ENCODE peak calls at places on chromosomes 5 and 9, in ten cellular contexts. R is heart left ventricle, Q is psoas muscle, U is upper lobe of right lung, O is heart right ventricle, Z is mammary epithelial cell, S is fibroblast of lung, F is A549, E is osteoblast, A is right atrium auricular region. C is an unnamed sample. For H3K4me1, the result is how much of the 10 kb centered on the place peaks cover.

GRCh38 chr5:170885779-170886178 is 24.0 kb downstream of the RANBP17 start:
- DNase-seq in R (no peak), Q (no peak), U (no peak), O (no peak), Z (no peak), S (no peak), F (no peak), E (no peak), A (no peak), C (no peak)

GRCh38 chr5:72503888-72504491 is 3.2 kb downstream of the ZNF366 start:
- DNase-seq in R (no peak), Q (no peak), U (no peak), O (no peak), Z (no peak), S (peak), F (peak), E (peak), A (no peak), C (no peak)

GRCh38 chr9:83477571-83477970 is 60.6 kb downstream of the FRMD3 start:
- DNase-seq in R (no peak), Q (no peak), U (no peak), O (no peak), Z (no peak), S (peak), F (no peak), E (no peak), A (no peak), C (no peak)

GRCh38 chr9:21443849-21444625 is 3.8 kb downstream of the IFNA1 start:
- DNase-seq in R (no peak), Q (no peak), U (no peak), O (no peak), Z (no peak), S (no peak), F (no peak), E (no peak), A (no peak), C (no peak)

GRCh38 chr5:14386882-14387575 is 194.6 kb upstream of the OTULINL start:
- DNase-seq in R (no peak), Q (no peak), U (no peak), O (no peak), Z (no peak), S (peak), F (no peak), E (peak), A (no peak), C (no peak)

GRCh38 chr5:171543486-171543885 is 124.0 kb downstream of the FGF18 start:
- DNase-seq in R (no peak), Q (no peak), U (no peak), O (no peak), Z (no peak), S (peak), F (no peak), E (no peak), A (no peak), C (no peak)

GRCh38 chr5:96427823-96428222 is 5.2 kb downstream of the PCSK1 start:
- DNase-seq in R (no peak), Q (no peak), U (no peak), O (no peak), Z (no peak), S (peak), F (no peak), E (no peak), A (no peak), C (peak)

GRCh38 chr5:9188956-9189355 is 356.9 kb downstream of the SEMA5A start:
- DNase-seq in R (no peak), Q (no peak), U (no peak), O (no peak), Z (no peak), S (no peak), F (no peak), E (no peak), A (no peak), C (no peak)

GRCh38 chr9:16661816-16662215 is 208.7 kb downstream of the BNC2 start:
- DNase-seq in R (no peak), Q (no peak), U (no peak), O (no peak), Z (no peak), S (no peak), F (no peak), E (peak), A (no peak), C (no peak)

GRCh38 chr5:60948738-60949137 is 3.7 kb downstream of the NDUFAF2 start:
- DNase-seq in R (no peak), Q (no peak), U (no peak), O (no peak), Z (no peak), S (no peak), F (no peak), E (no peak), A (no peak), C (no peak)

GRCh38 chr9:120434532-120434931 is 145.4 kb downstream of the CDK5RAP2 start:
- DNase-seq in R (peak), Q (peak), U (no peak), O (peak), Z (no peak), S (peak), F (no peak), E (no peak), A (peak), C (no peak)

GRCh38 chr9:114484854-114485443 is 20.3 kb downstream of the WHRN start:
- DNase-seq in R (no peak), Q (no peak), U (no peak), O (no peak), Z (peak), S (peak), F (peak), E (peak), A (no peak), C (peak)

GRCh38 chr9:113955076-113955752 is 79.1 kb downstream of the ZNF618 start:
- DNase-seq in R (no peak), Q (no peak), U (no peak), O (no peak), Z (no peak), S (peak), F (no peak), E (peak), A (no peak), C (no peak)

GRCh38 chr9:79134654-79135053 is 437.1 kb upstream of the TLE4 start:
- DNase-seq in R (no peak), Q (no peak), U (no peak), O (no peak), Z (peak), S (peak), F (peak), E (no peak), A (no peak), C (peak)

GRCh38 chr5:158857376-158857775 is 242.3 kb downstream of the EBF1 start:
- DNase-seq in R (no peak), Q (no peak), U (no peak), O (no peak), Z (no peak), S (no peak), F (no peak), E (no peak), A (no peak), C (no peak)

GRCh38 chr5:181181650-181182565 is 23.1 kb downstream of the TRIM7 start:
- DNase-seq in R (peak), Q (peak), U (peak), O (peak), Z (peak), S (peak), F (peak), E (peak), A (no peak), C (peak)

GRCh38 chr5:153209016-153209415 is 281.5 kb upstream of the GRIA1 start:
- DNase-seq in R (no peak), Q (no peak), U (no peak), O (no peak), Z (peak), S (no peak), F (no peak), E (no peak), A (no peak), C (no peak)

GRCh38 chr5:175809531-175810121 is 61.8 kb upstream of the CPLX2 start:
- DNase-seq in R (no peak), Q (no peak), U (no peak), O (no peak), Z (peak), S (peak), F (peak), E (peak), A (no peak), C (peak)

GRCh38 chr5:159218595-159219023 is 9.3 kb upstream of the RNF145 start:
- DNase-seq in R (no peak), Q (no peak), U (no peak), O (no peak), Z (peak), S (peak), F (no peak), E (no peak), A (no peak), C (no peak)

GRCh38 chr5:134176523-134177196 is at the start of gene SKP1:
- DNase-seq in R (peak), Q (peak), U (peak), O (peak), Z (peak), S (peak), F (peak), E (peak), A (peak), C (peak)

GRCh38 chr5:131324311-131324710 is 60.5 kb downstream of the CDC42SE2 start:
- DNase-seq in R (peak), Q (no peak), U (no peak), O (no peak), Z (no peak), S (no peak), F (no peak), E (no peak), A (no peak), C (no peak)

GRCh38 chr5:122156724-122157325 is 27.5 kb downstream of the ZNF474 start:
- DNase-seq in R (no peak), Q (no peak), U (no peak), O (no peak), Z (peak), S (peak), F (peak), E (no peak), A (no peak), C (no peak)

GRCh38 chr9:37392272-37392671 is 30.2 kb upstream of the GRHPR start:
- DNase-seq in R (no peak), Q (no peak), U (no peak), O (no peak), Z (no peak), S (no peak), F (no peak), E (no peak), A (no peak), C (no peak)

GRCh38 chr5:179731791-179732411 is 721 bp upstream of the MAML1 start:
- DNase-seq in R (peak), Q (peak), U (peak), O (peak), Z (peak), S (peak), F (no peak), E (peak), A (peak), C (peak)

GRCh38 chr5:67774153-67774552 is 441.4 kb upstream of the PIK3R1 start:
- DNase-seq in R (no peak), Q (no peak), U (no peak), O (no peak), Z (peak), S (peak), F (no peak), E (peak), A (peak), C (no peak)

GRCh38 chr9:37218800-37219425 is 98.5 kb downstream of the ZCCHC7 start:
- DNase-seq in R (no peak), Q (no peak), U (no peak), O (no peak), Z (no peak), S (no peak), F (no peak), E (no peak), A (no peak), C (no peak)

GRCh38 chr5:14773588-14773987 is 98.0 kb downstream of the ANKH start:
- DNase-seq in R (no peak), Q (no peak), U (no peak), O (no peak), Z (no peak), S (no peak), F (no peak), E (no peak), A (no peak), C (no peak)

GRCh38 chr9:88781500-88782391 is 209.5 kb upstream of the S1PR3 start:
- DNase-seq in R (peak), Q (no peak), U (no peak), O (peak), Z (no peak), S (peak), F (peak), E (peak), A (peak), C (no peak)

GRCh38 chr9:15403155-15403554 is 19.5 kb upstream of the SNAPC3 start:
- DNase-seq in R (no peak), Q (no peak), U (no peak), O (no peak), Z (no peak), S (no peak), F (peak), E (no peak), A (no peak), C (no peak)

GRCh38 chr9:94649100-94649855 is 10.0 kb upstream of the FBP1 start:
- DNase-seq in R (no peak), Q (no peak), U (no peak), O (no peak), Z (peak), S (peak), F (peak), E (peak), A (no peak), C (peak)

GRCh38 chr5:82985763-82986162 is 91.4 kb downstream of the TMEM167A start:
- DNase-seq in R (no peak), Q (no peak), U (no peak), O (no peak), Z (no peak), S (no peak), F (no peak), E (no peak), A (no peak), C (no peak)

GRCh38 chr5:129904667-129905466 is 602 bp downstream of the CHSY3 start:
- DNase-seq in R (peak), Q (peak), U (peak), O (peak), Z (peak), S (peak), F (peak), E (no peak), A (no peak), C (peak)

GRCh38 chr9:130770679-130771442 is 64.2 kb upstream of the ABL1 start:
- DNase-seq in R (no peak), Q (no peak), U (no peak), O (no peak), Z (peak), S (peak), F (peak), E (no peak), A (no peak), C (no peak)

GRCh38 chr9:29349050-29349449 is 1775.8 kb upstream of the C9orf72 start:
- DNase-seq in R (no peak), Q (no peak), U (no peak), O (no peak), Z (no peak), S (peak), F (peak), E (peak), A (no peak), C (no peak)

GRCh38 chr5:98510111-98510510 is 263.4 kb upstream of the RGMB start:
- DNase-seq in R (no peak), Q (no peak), U (no peak), O (no peak), Z (peak), S (peak), F (no peak), E (no peak), A (no peak), C (no peak)

GRCh38 chr9:69392826-69393225 is 67.8 kb downstream of the ENTREP1 start:
- DNase-seq in R (no peak), Q (no peak), U (no peak), O (no peak), Z (no peak), S (no peak), F (no peak), E (no peak), A (no peak), C (no peak)

GRCh38 chr5:172666251-172666650 is 25.2 kb downstream of the NEURL1B start:
- DNase-seq in R (no peak), Q (no peak), U (no peak), O (no peak), Z (no peak), S (no peak), F (peak), E (peak), A (no peak), C (no peak)

GRCh38 chr9:135951889-135952663 is 9.1 kb downstream of the UBAC1 start:
- DNase-seq in R (no peak), Q (peak), U (no peak), O (no peak), Z (peak), S (peak), F (no peak), E (no peak), A (no peak), C (peak)

GRCh38 chr5:91820874-91821273 is 437.8 kb upstream of the ARRDC3 start:
- DNase-seq in R (no peak), Q (no peak), U (no peak), O (no peak), Z (no peak), S (no peak), F (no peak), E (no peak), A (no peak), C (no peak)

GRCh38 chr9:126403451-126403850 is 76.8 kb downstream of the MVB12B start:
- DNase-seq in R (no peak), Q (no peak), U (no peak), O (no peak), Z (no peak), S (no peak), F (no peak), E (no peak), A (no peak), C (no peak)
- H3K27ac ChIP-seq in R (no peak), Q (no peak), U (no peak), O (no peak), Z (no peak), S (no peak), F (no peak), E (no peak), A (no peak), C (no peak)

GRCh38 chr9:87336407-87336806 is 161.3 kb upstream of the DAPK1 start:
- DNase-seq in R (no peak), Q (no peak), U (no peak), O (no peak), Z (no peak), S (no peak), F (peak), E (peak), A (no peak), C (no peak)
- TF ChIP-seq CTCF in R (no peak), Q (no peak), U (no peak), O (no peak), Z (no peak), S (no peak), F (no peak), E (no peak), A (no peak), C (no peak)

GRCh38 chr9:105299190-105299854 is 54.9 kb downstream of the SLC44A1 start:
- DNase-seq in R (no peak), Q (no peak), U (no peak), O (no peak), Z (peak), S (peak), F (peak), E (peak), A (peak), C (peak)

GRCh38 chr9:105305834-105306233 is 61.4 kb downstream of the SLC44A1 start:
- DNase-seq in R (no peak), Q (no peak), U (no peak), O (no peak), Z (no peak), S (no peak), F (no peak), E (no peak), A (no peak), C (no peak)

GRCh38 chr9:105306533-105307140 is 62.2 kb downstream of the SLC44A1 start:
- DNase-seq in R (no peak), Q (no peak), U (no peak), O (no peak), Z (no peak), S (no peak), F (no peak), E (no peak), A (no peak), C (no peak)

GRCh38 chr9:105307731-105308130 is 63.3 kb downstream of the SLC44A1 start:
- DNase-seq in R (no peak), Q (no peak), U (no peak), O (no peak), Z (no peak), S (peak), F (no peak), E (no peak), A (no peak), C (no peak)

GRCh38 chr9:105302728-105303127 is 58.3 kb downstream of the SLC44A1 start:
- DNase-seq in R (no peak), Q (no peak), U (no peak), O (no peak), Z (no peak), S (no peak), F (no peak), E (no peak), A (no peak), C (no peak)
- H3K4me1 ChIP-seq in R (under half), Q (under half), U (under half), O (under half), Z (under half), S (under half), F (half or more), E (under half), A (under half), C (under half)

GRCh38 chr5:135333737-135334515 is 65.1 kb downstream of the MACROH2A1 start:
- DNase-seq in R (no peak), Q (no peak), U (no peak), O (no peak), Z (no peak), S (peak), F (no peak), E (no peak), A (no peak), C (no peak)

GRCh38 chr5:135339623-135340022 is 59.4 kb downstream of the MACROH2A1 start:
- DNase-seq in R (no peak), Q (no peak), U (no peak), O (no peak), Z (no peak), S (no peak), F (no peak), E (no peak), A (no peak), C (no peak)

GRCh38 chr5:135335031-135335828 is 63.8 kb downstream of the MACROH2A1 start:
- DNase-seq in R (no peak), Q (no peak), U (no peak), O (no peak), Z (no peak), S (peak), F (no peak), E (no peak), A (no peak), C (no peak)

GRCh38 chr5:135339189-135339588 is 59.8 kb downstream of the MACROH2A1 start:
- DNase-seq in R (no peak), Q (no peak), U (no peak), O (no peak), Z (no peak), S (no peak), F (no peak), E (no peak), A (no peak), C (no peak)

DNA sequence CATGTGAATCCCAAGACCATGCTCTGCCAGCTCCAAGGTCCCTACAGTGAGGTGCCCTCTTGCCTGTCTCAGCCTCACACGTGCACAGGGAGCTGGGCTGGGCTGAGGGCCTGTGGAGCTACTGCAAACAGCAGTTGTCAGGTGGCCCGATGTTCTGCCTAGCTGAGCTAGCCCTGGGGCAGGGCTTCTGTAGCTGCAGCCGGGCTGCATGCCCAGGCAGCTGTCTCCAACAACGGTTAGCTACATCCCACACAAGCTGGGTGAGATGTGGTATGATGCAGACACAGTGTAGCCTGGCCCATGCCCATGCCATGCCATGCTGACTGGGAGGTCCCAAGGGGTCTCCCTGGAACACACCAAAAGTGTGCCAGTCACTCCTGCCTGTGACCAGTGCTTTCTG is 62.0 kb downstream of the MACROH2A1 start:
- DNase-seq in R (peak), Q (no peak), U (no peak), O (no peak), Z (peak), S (no peak), F (no peak), E (no peak), A (no peak), C (peak)
- H3K27ac ChIP-seq in R (no peak), Q (no peak), U (no peak), O (no peak), Z (no peak), S (no peak), F (peak), E (no peak), A (peak), C (no peak)

GRCh38 chr9:7848498-7848897 is 48.9 kb upstream of the DMAC1 start:
- DNase-seq in R (no peak), Q (no peak), U (no peak), O (no peak), Z (no peak), S (no peak), F (peak), E (no peak), A (no peak), C (no peak)

GRCh38 chr9:7841831-7842230 is 42.3 kb upstream of the DMAC1 start:
- DNase-seq in R (no peak), Q (no peak), U (no peak), O (no peak), Z (no peak), S (no peak), F (no peak), E (no peak), A (no peak), C (no peak)

DNA sequence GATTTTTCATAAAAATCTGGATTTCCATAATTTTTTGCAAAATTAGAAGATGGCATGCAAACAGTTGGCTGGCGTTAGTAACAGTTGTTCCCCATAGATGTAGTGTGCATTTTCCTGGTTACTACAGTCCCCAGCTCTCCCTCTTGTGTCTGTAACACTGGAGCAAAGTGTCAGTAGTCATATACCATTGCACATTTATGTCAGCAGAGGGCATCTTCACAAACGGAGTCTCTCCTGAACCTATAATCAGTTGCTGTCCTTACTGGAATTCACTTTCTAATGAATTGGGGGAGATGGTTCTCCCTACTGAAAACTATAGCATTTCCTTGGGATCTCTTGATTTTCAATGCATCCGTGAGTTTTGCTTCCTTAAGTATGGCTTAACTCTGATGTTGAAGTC is 44.7 kb upstream of the DMAC1 start:
- DNase-seq in R (no peak), Q (no peak), U (no peak), O (no peak), Z (no peak), S (peak), F (peak), E (no peak), A (no peak), C (peak)
- TF ChIP-seq CTCF in R (no peak), Q (no peak), U (peak), O (peak), Z (peak), S (peak), F (no peak), E (peak), A (peak), C (no peak)

GRCh38 chr5:137617806-137618205 is 118.1 kb downstream of the KLHL3 start:
- DNase-seq in R (no peak), Q (no peak), U (no peak), O (no peak), Z (no peak), S (peak), F (no peak), E (peak), A (peak), C (no peak)
- H3K4me1 ChIP-seq in R (under half), Q (under half), U (under half), O (under half), Z (under half), S (under half), F (under half), E (under half), A (under half), C (under half)